ENCODE peak calls at places on chromosomes 5 and 9, in ten cellular contexts. Z, N, O, Q, F, P, G, W, S and C are unnamed samples. For H3K4me1, the result is how much of the 10 kb centered on the place peaks cover.

GRCh38 chr5:138743506-138743905 is 9.7 kb upstream of the CTNNA1 start:
- DNase-seq in W (no peak), P (no peak), Q (no peak), S (no peak), O (no peak), F (no peak), G (no peak), N (no peak), Z (no peak), C (no peak)

GRCh38 chr5:55039843-55040242 is 15.8 kb downstream of the GZMK start:
- DNase-seq in F (no peak), G (no peak), Z (no peak), O (no peak), W (no peak), S (no peak), N (no peak), P (no peak), Q (no peak), C (no peak)

GRCh38 chr5:72121753-72122445 is 14.6 kb downstream of the MAP1B start:
- DNase-seq in G (no peak), N (no peak), Q (no peak), W (no peak), Z (no peak), O (no peak), P (no peak), S (no peak), F (no peak), C (no peak)

GRCh38 chr5:75367401-75367800 is 30.4 kb downstream of the HMGCR start:
- DNase-seq in F (no peak), P (no peak), O (no peak), N (no peak), S (no peak), W (no peak), Z (no peak), Q (peak), G (no peak), C (no peak)

GRCh38 chr5:56339732-56340131 is 106.6 kb upstream of the ANKRD55 start:
- DNase-seq in W (no peak), P (no peak), F (no peak), G (no peak), S (no peak), Z (no peak), Q (peak), N (no peak), O (no peak), C (no peak)

GRCh38 chr9:7342229-7342628 is 457.3 kb downstream of the DMAC1 start:
- DNase-seq in O (no peak), F (no peak), S (no peak), Z (no peak), Q (no peak), G (no peak), W (no peak), N (no peak), P (no peak), C (no peak)

GRCh38 chr5:172508471-172509404 is 54.4 kb upstream of the SH3PXD2B start:
- DNase-seq in F (no peak), P (no peak), Z (no peak), S (peak), Q (no peak), G (no peak), W (peak), N (peak), O (no peak), C (no peak)

GRCh38 chr5:167652690-167653089 is 638.8 kb upstream of the WWC1 start:
- DNase-seq in Z (no peak), O (no peak), S (no peak), F (no peak), N (no peak), Q (peak), G (no peak), P (no peak), W (no peak), C (no peak)

GRCh38 chr9:126109575-126109974 is 217.1 kb upstream of the MVB12B start:
- DNase-seq in S (no peak), O (no peak), W (no peak), P (no peak), F (no peak), N (no peak), Q (no peak), Z (no peak), G (no peak), C (no peak)

GRCh38 chr5:134554319-134555222 is 29.1 kb downstream of the JADE2 start:
- DNase-seq in P (peak), N (peak), O (peak), W (peak), S (no peak), Q (peak), Z (no peak), G (peak), F (no peak), C (peak)

GRCh38 chr9:109440797-109441287 is 57.3 kb downstream of the PTPN3 start:
- DNase-seq in Z (peak), O (peak), N (peak), Q (peak), W (no peak), F (peak), S (peak), G (peak), P (no peak), C (peak)

GRCh38 chr5:32027717-32028321 is 146.3 kb downstream of the GOLPH3 start:
- DNase-seq in O (peak), S (no peak), G (peak), Z (no peak), W (peak), Q (peak), P (no peak), N (peak), F (no peak), C (peak)

GRCh38 chr9:82117528-82117927 is 129.0 kb downstream of the SPATA31D1 start:
- DNase-seq in S (no peak), G (no peak), Z (no peak), P (no peak), N (no peak), W (no peak), Q (no peak), F (no peak), O (no peak), C (no peak)

GRCh38 chr9:27535701-27536118 is 6.1 kb upstream of the MOB3B start:
- DNase-seq in G (no peak), W (no peak), O (no peak), S (peak), F (no peak), P (no peak), Q (no peak), N (no peak), Z (no peak), C (no peak)

GRCh38 chr5:175246242-175246891 is 197.6 kb downstream of the DRD1 start:
- DNase-seq in S (no peak), O (peak), Q (peak), F (peak), Z (no peak), W (peak), N (peak), G (peak), P (no peak), C (no peak)

GRCh38 chr5:64792474-64792873 is 23.7 kb downstream of the CWC27 start:
- DNase-seq in F (no peak), N (no peak), Z (no peak), W (no peak), P (no peak), S (no peak), G (no peak), Q (no peak), O (no peak), C (no peak)

GRCh38 chr5:140828402-140828737 is 610 bp downstream of the PCDHA6 start:
- DNase-seq in N (no peak), Q (no peak), P (no peak), Z (no peak), S (peak), G (no peak), O (no peak), F (no peak), W (no peak), C (no peak)

GRCh38 chr9:73474625-73475024 is 323.0 kb downstream of the ANXA1 start:
- DNase-seq in S (no peak), P (no peak), W (no peak), N (no peak), Q (no peak), Z (no peak), G (no peak), O (no peak), F (no peak), C (no peak)

GRCh38 chr9:82601272-82601835 is 461.6 kb downstream of the RASEF start:
- DNase-seq in Z (no peak), O (no peak), N (no peak), F (no peak), S (no peak), Q (peak), W (no peak), G (no peak), P (no peak), C (no peak)

GRCh38 chr9:23769307-23769935 is 56.6 kb downstream of the ELAVL2 start:
- DNase-seq in P (no peak), O (no peak), Q (peak), Z (no peak), W (no peak), G (no peak), N (no peak), F (peak), S (no peak), C (no peak)

GRCh38 chr9:112755059-112755458 is 4.5 kb downstream of the SNX30 start:
- DNase-seq in F (no peak), Q (peak), Z (no peak), S (no peak), G (peak), P (no peak), W (no peak), O (no peak), N (peak), C (no peak)

GRCh38 chr9:130946778-130947617 is 8.0 kb upstream of the FIBCD1 start:
- DNase-seq in Z (no peak), P (no peak), S (no peak), G (no peak), F (peak), O (no peak), Q (no peak), W (no peak), N (peak), C (no peak)

GRCh38 chr5:26482817-26483375 is 555.5 kb downstream of the CDH9 start:
- DNase-seq in F (no peak), O (peak), N (no peak), S (peak), W (no peak), Z (no peak), G (peak), P (no peak), Q (no peak), C (no peak)

GRCh38 chr5:134603059-134603458 is 29.6 kb downstream of the SAR1B start:
- DNase-seq in W (no peak), P (no peak), G (no peak), O (no peak), N (no peak), S (no peak), Q (peak), F (no peak), Z (no peak), C (no peak)

GRCh38 chr5:89849819-89850515 is 559.6 kb downstream of the CETN3 start:
- DNase-seq in G (no peak), P (no peak), O (no peak), F (no peak), W (no peak), Z (no peak), S (no peak), Q (no peak), N (no peak), C (no peak)

GRCh38 chr9:132877818-132878694 is at the start of gene AK8:
- DNase-seq in W (peak), O (peak), S (peak), F (no peak), Q (peak), N (peak), P (peak), Z (peak), G (peak), C (peak)

DNA sequence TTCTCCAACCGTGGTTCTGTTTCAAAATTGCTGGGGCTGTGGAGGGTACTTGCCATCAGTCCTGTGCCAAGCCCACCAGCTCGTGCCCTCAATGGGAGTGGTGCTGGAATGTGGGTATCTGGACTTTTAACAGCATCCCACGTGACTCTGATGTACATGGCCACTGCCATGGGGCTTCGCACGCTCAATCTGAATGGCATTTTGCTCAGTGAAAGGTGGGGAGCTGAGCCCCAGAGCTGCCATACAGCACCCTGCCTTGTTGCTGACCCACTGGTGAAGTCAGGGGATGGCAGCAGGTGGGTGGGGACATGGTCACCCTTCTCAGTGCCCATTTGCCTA is 16.6 kb upstream of the SYNPO start:
- DNase-seq in P (no peak), Z (no peak), Q (no peak), W (no peak), S (no peak), N (no peak), G (no peak), O (no peak), F (no peak), C (no peak)
- H3K27ac ChIP-seq in P (peak), Z (no peak), Q (peak), W (peak), S (no peak), N (no peak), G (no peak), O (peak), F (no peak), C (peak)

GRCh38 chr5:53123702-53124101 is 14.1 kb upstream of the MOCS2 start:
- DNase-seq in W (no peak), F (no peak), P (no peak), S (no peak), G (no peak), Q (peak), O (no peak), N (no peak), Z (no peak), C (no peak)
- TF ChIP-seq CTCF in W (no peak), F (no peak), P (no peak), S (no peak), G (no peak), Q (peak), O (peak), N (no peak), Z (no peak), C (no peak)

GRCh38 chr9:121820286-121821005 is 169.0 kb downstream of the DAB2IP start:
- DNase-seq in O (no peak), P (no peak), Z (no peak), F (no peak), Q (no peak), N (no peak), S (peak), W (no peak), G (no peak), C (peak)
- H3K4me1 ChIP-seq in O (under half), P (under half), Z (under half), F (under half), Q (under half), N (under half), S (under half), W (under half), G (under half), C (under half)

DNA sequence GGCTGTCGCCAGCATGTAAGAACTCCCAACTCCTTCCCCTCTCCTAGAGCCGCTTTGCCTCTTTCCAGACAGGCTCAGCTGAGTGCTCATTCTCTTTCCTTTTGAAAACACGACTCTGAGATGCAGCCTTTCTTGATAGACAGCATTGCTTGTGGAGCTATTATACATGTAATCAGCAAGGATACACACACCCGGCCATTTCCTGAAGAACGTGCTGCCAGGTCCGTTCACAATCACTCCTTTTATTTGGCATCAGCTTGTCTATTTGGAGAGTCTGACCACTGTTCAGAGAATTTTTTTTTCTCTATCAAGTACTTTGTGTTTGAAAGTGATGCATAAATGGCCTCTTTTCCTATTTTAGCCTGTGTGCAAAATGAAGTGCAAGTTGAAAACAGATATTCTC is 328.7 kb downstream of the MARCHF11 start:
- DNase-seq in F (no peak), Q (no peak), W (no peak), Z (no peak), G (no peak), N (no peak), O (no peak), S (no peak), P (no peak), C (peak)
- H3K27ac ChIP-seq in F (no peak), Q (no peak), W (no peak), Z (no peak), G (no peak), N (no peak), O (no peak), S (no peak), P (no peak), C (no peak)

DNA sequence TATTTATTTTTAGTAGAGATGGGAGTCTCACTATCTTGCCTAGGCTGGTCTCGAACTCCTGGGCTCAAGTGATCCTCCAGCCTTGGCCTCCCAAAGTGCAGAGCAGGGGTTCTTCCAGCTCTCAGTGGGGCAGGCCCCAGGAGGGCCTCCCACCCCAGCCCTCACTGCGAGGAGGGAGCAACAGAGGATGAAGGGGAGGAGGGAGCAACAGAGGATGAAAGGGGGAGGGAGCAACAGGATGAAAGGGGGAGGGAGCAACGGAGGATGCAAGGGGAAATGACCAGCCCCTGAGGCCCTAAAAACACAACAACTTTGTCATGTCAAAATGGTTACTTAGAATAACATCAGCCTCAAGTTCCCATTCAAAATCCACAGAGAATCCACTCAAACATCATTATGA is 10.0 kb downstream of the TRIM14 start:
- DNase-seq in Z (no peak), F (no peak), W (no peak), N (no peak), O (no peak), P (no peak), G (no peak), S (no peak), Q (no peak), C (no peak)
- TF ChIP-seq CTCF in Z (no peak), F (no peak), W (no peak), N (no peak), O (no peak), P (no peak), G (no peak), S (no peak), Q (no peak), C (no peak)